ENCODE peak calls at places on chromosome 15, in nine cellular contexts. W is HAP-1, L is fibroblast of lung, Z is transverse colon, Y is lung, F is psoas muscle, A is trophoblast cell, R is H1, M is heart right ventricle. K is an unnamed sample. For H3K4me1 and H3K27me3, the result is how much of the 10 kb centered on the place peaks cover.

GRCh38 chr15:68631621-68632051 is 52.8 kb downstream of the CORO2B start:
- DNase-seq in F (no peak), Y (no peak), L (no peak), Z (no peak), M (no peak), W (no peak), A (no peak), R (no peak), K (no peak)

GRCh38 chr15:90315276-90315982 is 36.7 kb upstream of the ZNF774 start:
- DNase-seq in R (peak), Y (peak), Z (peak), F (peak), L (peak), W (no peak), M (peak), A (peak), K (peak)

GRCh38 chr15:48966595-48967301 is 3.0 kb upstream of the SHC4 start:
- DNase-seq in F (no peak), L (peak), R (no peak), Y (no peak), A (no peak), W (no peak), M (no peak), Z (no peak), K (no peak)

GRCh38 chr15:68405426-68406250 is 26.3 kb downstream of the ITGA11 start:
- DNase-seq in A (no peak), F (no peak), M (no peak), W (no peak), Y (no peak), R (peak), L (no peak), Z (no peak), K (peak)

GRCh38 chr15:38201714-38202113 is 50.9 kb upstream of the SPRED1 start:
- DNase-seq in F (no peak), W (no peak), R (no peak), Z (no peak), A (no peak), L (no peak), Y (no peak), M (no peak), K (no peak)

GRCh38 chr15:95868970-95869369 is 461.5 kb upstream of the NR2F2 start:
- DNase-seq in M (no peak), R (no peak), Y (no peak), L (no peak), W (no peak), A (no peak), F (no peak), Z (no peak), K (no peak)

GRCh38 chr15:71708052-71708432 is 102.3 kb upstream of the NR2E3 start:
- DNase-seq in Z (peak), L (no peak), M (no peak), Y (no peak), F (no peak), A (no peak), R (no peak), W (peak), K (no peak)

GRCh38 chr15:100766225-100767001 is 113.2 kb upstream of the ALDH1A3 start:
- DNase-seq in R (no peak), A (no peak), Z (no peak), W (no peak), M (no peak), F (peak), L (no peak), Y (no peak), K (no peak)

GRCh38 chr15:22888120-22888859 is 49.8 kb downstream of the NIPA2 start:
- DNase-seq in A (peak), W (no peak), Y (no peak), L (peak), F (no peak), R (no peak), M (no peak), Z (no peak), K (no peak)

GRCh38 chr15:58141894-58142293 is 3.7 kb downstream of the AQP9 start:
- DNase-seq in Y (no peak), Z (no peak), L (no peak), W (no peak), R (no peak), M (no peak), A (no peak), F (no peak), K (no peak)

GRCh38 chr15:81785679-81786078 is 260.1 kb downstream of the MEX3B start:
- DNase-seq in L (no peak), Y (no peak), R (peak), A (peak), W (no peak), M (no peak), Z (no peak), F (no peak), K (no peak)

GRCh38 chr15:69996321-69996720 is 101.4 kb downstream of the TLE3 start:
- DNase-seq in A (no peak), M (no peak), Y (no peak), F (no peak), Z (no peak), W (no peak), R (no peak), L (no peak), K (no peak)

GRCh38 chr15:27414168-27414870 is 443.3 kb downstream of the GABRG3 start:
- DNase-seq in F (no peak), L (peak), Y (no peak), R (no peak), W (no peak), A (no peak), Z (no peak), M (no peak), K (no peak)
- H3K4me1 ChIP-seq in F (under half), L (under half), Y (under half), R (under half), W (under half), A (under half), Z (under half), M (under half), K (under half)

DNA sequence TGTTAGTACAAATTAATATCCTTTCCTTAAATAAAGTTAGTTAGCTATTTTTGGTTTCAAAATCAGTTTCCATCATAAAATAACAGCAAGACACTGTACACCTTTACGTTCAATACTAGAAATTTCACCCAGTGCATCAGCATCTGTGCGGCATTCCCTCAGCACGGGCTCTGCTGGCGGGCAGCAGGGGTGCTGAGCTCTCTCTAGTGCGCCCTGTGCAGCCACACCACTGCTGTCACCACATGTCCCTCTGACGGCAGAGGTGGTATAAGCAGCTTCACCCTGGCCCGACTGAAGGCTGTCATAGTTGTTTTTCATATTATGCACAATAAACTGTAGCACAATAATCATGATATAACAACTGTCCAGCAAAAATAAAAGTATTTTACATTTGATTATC is 35.4 kb downstream of the FAN1 start:
- DNase-seq in M (no peak), Y (no peak), R (no peak), L (no peak), Z (no peak), A (no peak), F (no peak), W (no peak), K (no peak)
- H3K4me3 ChIP-seq in M (no peak), Y (no peak), R (no peak), L (no peak), Z (no peak), A (no peak), F (no peak), W (no peak), K (no peak)

GRCh38 chr15:42149493-42150245 is 6.8 kb downstream of the PLA2G4F start:
- DNase-seq in L (no peak), Z (no peak), R (no peak), M (no peak), A (no peak), Y (no peak), F (no peak), W (no peak), K (no peak)

GRCh38 chr15:42148808-42149492 is 7.5 kb downstream of the PLA2G4F start:
- DNase-seq in Z (no peak), M (peak), L (no peak), Y (no peak), A (no peak), F (no peak), R (no peak), W (no peak), K (no peak)

GRCh38 chr15:42151012-42151615 is 5.3 kb downstream of the PLA2G4F start:
- DNase-seq in L (no peak), R (no peak), A (no peak), Y (no peak), F (no peak), M (no peak), Z (no peak), W (no peak), K (no peak)

GRCh38 chr15:42151736-42152135 is 4.7 kb downstream of the PLA2G4F start:
- DNase-seq in Y (no peak), A (no peak), R (no peak), M (no peak), F (no peak), W (no peak), L (peak), Z (no peak), K (no peak)

GRCh38 chr15:42150246-42150970 is 6.0 kb downstream of the PLA2G4F start:
- DNase-seq in F (no peak), M (no peak), Y (no peak), Z (no peak), L (no peak), W (no peak), R (no peak), A (no peak), K (no peak)
- H3K27me3 ChIP-seq in F (under half), M (under half), Y (under half), Z (under half), L (under half), W (under half), R (under half), A (under half), K (under half)

DNA sequence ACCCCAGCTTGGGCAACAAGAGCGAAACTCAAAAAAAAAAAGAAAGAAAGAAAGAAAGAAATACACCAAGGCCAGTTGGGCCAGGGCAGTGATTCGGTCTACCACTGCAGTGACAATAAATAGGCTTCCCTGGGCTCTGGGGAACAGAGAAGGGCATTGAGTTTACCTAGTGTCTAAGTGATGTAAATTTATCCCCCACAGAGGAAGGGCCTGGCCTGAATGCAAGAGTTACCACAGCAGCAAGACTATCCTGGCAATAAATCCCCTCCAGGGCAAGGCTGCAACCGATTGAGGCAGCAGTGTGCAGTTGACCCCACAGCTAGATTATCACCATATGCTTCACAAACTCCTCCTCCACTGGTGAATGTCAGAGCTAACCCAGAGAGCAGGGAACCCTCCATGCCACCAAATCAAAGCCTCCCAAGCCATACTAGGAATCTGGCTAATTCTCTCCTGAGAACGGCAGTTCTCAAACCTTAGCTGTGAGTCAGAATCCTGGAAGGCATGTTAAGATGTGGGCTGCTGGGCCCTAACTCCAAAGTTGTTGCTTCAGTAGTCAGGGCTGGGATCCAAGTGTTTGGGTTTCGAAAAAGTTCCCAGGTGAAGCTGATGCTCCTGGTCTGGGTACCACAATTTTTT is 64.3 kb upstream of the GATM start:
- DNase-seq in Y (no peak), Z (no peak), F (no peak), R (no peak), M (no peak), L (peak), W (no peak), A (peak), K (no peak)
- H3K4me1 ChIP-seq in Y (under half), Z (under half), F (under half), R (under half), M (under half), L (under half), W (under half), A (under half), K (under half)

GRCh38 chr15:79195239-79195638 is 87.3 kb upstream of the ANKRD34C start:
- DNase-seq in L (no peak), M (no peak), F (no peak), W (no peak), A (no peak), R (no peak), Z (no peak), Y (no peak), K (no peak)

GRCh38 chr15:79192462-79193036 is 90.0 kb upstream of the ANKRD34C start:
- DNase-seq in A (no peak), F (no peak), W (no peak), R (no peak), M (no peak), L (peak), Y (no peak), Z (no peak), K (no peak)

GRCh38 chr15:79194386-79194785 is 88.1 kb upstream of the ANKRD34C start:
- DNase-seq in R (no peak), W (no peak), F (no peak), A (no peak), M (no peak), Y (no peak), L (no peak), Z (no peak), K (no peak)

GRCh38 chr15:79195802-79196201 is 86.7 kb upstream of the ANKRD34C start:
- DNase-seq in Z (no peak), R (peak), F (no peak), M (no peak), A (no peak), Y (no peak), W (no peak), L (no peak), K (no peak)

GRCh38 chr15:79193157-79193948 is 89.2 kb upstream of the ANKRD34C start:
- DNase-seq in A (no peak), W (no peak), Z (no peak), Y (no peak), R (no peak), F (no peak), M (no peak), L (no peak), K (no peak)
- H3K4me3 ChIP-seq in A (no peak), W (no peak), Z (no peak), Y (no peak), R (no peak), F (no peak), M (no peak), L (no peak), K (no peak)

GRCh38 chr15:37107071-37107753 is 6.9 kb upstream of the MEIS2 start:
- DNase-seq in Y (no peak), A (no peak), R (no peak), Z (no peak), L (no peak), W (no peak), M (no peak), F (no peak), K (no peak)
- H3K27me3 ChIP-seq in Y (under half), A (under half), R (half or more), Z (half or more), L (under half), W (under half), M (half or more), F (under half), K (under half)

DNA sequence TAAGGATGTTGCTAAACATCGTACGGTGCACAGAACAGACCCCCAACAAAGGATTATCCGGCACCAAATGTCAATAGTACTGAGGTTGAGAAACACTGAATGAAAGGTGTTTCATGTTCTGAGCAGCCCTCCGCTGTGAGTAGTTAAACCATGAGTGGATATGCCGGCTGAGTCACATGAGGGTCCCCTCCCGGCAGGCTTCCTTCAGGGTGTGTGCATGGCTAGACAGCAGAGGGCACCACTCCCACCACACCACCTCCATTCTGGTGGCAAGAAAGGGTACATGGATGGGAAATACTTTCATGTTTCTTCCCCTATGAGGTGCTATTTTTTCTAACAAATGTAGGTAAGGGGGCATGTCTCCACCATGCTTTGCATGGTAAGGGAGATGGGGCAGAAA is 128.3 kb upstream of the SEMA6D start:
- DNase-seq in R (no peak), M (no peak), F (no peak), L (no peak), W (no peak), Y (no peak), Z (no peak), A (peak), K (no peak)
- H3K4me1 ChIP-seq in R (under half), M (under half), F (under half), L (under half), W (under half), Y (under half), Z (under half), A (under half), K (under half)

GRCh38 chr15:51935466-51936118 is 36.0 kb downstream of the LEO1 start:
- DNase-seq in M (no peak), W (no peak), L (no peak), F (no peak), A (no peak), Y (no peak), R (no peak), Z (no peak), K (no peak)
- H3K4me3 ChIP-seq in M (no peak), W (no peak), L (no peak), F (no peak), A (no peak), Y (no peak), R (no peak), Z (no peak), K (no peak)